ENCODE peak calls at places on chromosomes 7 and 10, in eight cellular contexts. W is B cell, H is astrocyte of the cerebellum, G is upper lobe of right lung, Q is tibial artery, J is sigmoid colon, O is AG04450, K is uterus. A is an unnamed sample.

GRCh38 chr7:2710256-2710655 is 22.3 kb downstream of the AMZ1 start:
- DNase-seq in W (peak), H (no peak), G (no peak), Q (no peak), J (no peak), O (no peak), K (no peak), A (peak)

GRCh38 chr10:76301950-76302349 is 870.5 kb downstream of the LRMDA start:
- DNase-seq in W (no peak), H (no peak), G (no peak), Q (no peak), J (no peak), O (no peak), K (no peak), A (no peak)

GRCh38 chr7:149855368-149856305 is 17.5 kb downstream of the ZNF862 start:
- DNase-seq in W (no peak), H (peak), G (no peak), Q (no peak), J (peak), O (no peak), K (no peak), A (no peak)

GRCh38 chr10:32929634-32930033 is 28.4 kb downstream of the ITGB1 start:
- DNase-seq in W (no peak), H (no peak), G (no peak), Q (no peak), J (no peak), O (no peak), K (no peak), A (no peak)

GRCh38 chr10:44281089-44281613 is 103.7 kb downstream of the CXCL12 start:
- DNase-seq in W (no peak), H (no peak), G (no peak), Q (peak), J (peak), O (no peak), K (peak), A (no peak)

GRCh38 chr10:120396228-120396627 is 60.8 kb upstream of the PLPP4 start:
- DNase-seq in W (no peak), H (no peak), G (no peak), Q (no peak), J (no peak), O (no peak), K (no peak), A (no peak)

GRCh38 chr7:44182827-44183226 is 6.4 kb downstream of the GCK start:
- DNase-seq in W (no peak), H (no peak), G (no peak), Q (no peak), J (no peak), O (no peak), K (no peak), A (no peak)

GRCh38 chr10:122154733-122155366 is 116.2 kb upstream of the BTBD16 start:
- DNase-seq in W (no peak), H (no peak), G (peak), Q (peak), J (peak), O (peak), K (peak), A (no peak)

GRCh38 chr10:85810674-85811073 is 555.9 kb downstream of the GRID1 start:
- DNase-seq in W (no peak), H (no peak), G (no peak), Q (no peak), J (no peak), O (no peak), K (no peak), A (no peak)

GRCh38 chr7:101817930-101818698 is 688 bp downstream of the CUX1 start:
- DNase-seq in W (no peak), H (no peak), G (no peak), Q (no peak), J (no peak), O (no peak), K (no peak), A (no peak)

GRCh38 chr10:62386401-62387320 is 12.5 kb downstream of the ZNF365 start:
- DNase-seq in W (no peak), H (no peak), G (no peak), Q (no peak), J (no peak), O (no peak), K (no peak), A (no peak)

GRCh38 chr10:110042181-110042580 is 34.4 kb downstream of the ADD3 start:
- DNase-seq in W (no peak), H (no peak), G (no peak), Q (no peak), J (no peak), O (no peak), K (no peak), A (no peak)

GRCh38 chr10:55892276-55892675 is 468.8 kb downstream of the ZWINT start:
- DNase-seq in W (no peak), H (no peak), G (no peak), Q (no peak), J (no peak), O (no peak), K (no peak), A (no peak)

GRCh38 chr7:47379629-47380324 is 202.1 kb downstream of the TNS3 start:
- DNase-seq in W (no peak), H (peak), G (peak), Q (peak), J (peak), O (peak), K (peak), A (no peak)

GRCh38 chr7:116403265-116403664 is 96.3 kb upstream of the CAV2 start:
- DNase-seq in W (no peak), H (no peak), G (no peak), Q (no peak), J (no peak), O (no peak), K (no peak), A (no peak)

GRCh38 chr7:102273749-102274712 is 12.6 kb upstream of the SH2B2 start:
- DNase-seq in W (no peak), H (no peak), G (no peak), Q (no peak), J (no peak), O (peak), K (no peak), A (no peak)

GRCh38 chr10:71978476-71978875 is 14.3 kb downstream of the CHST3 start:
- DNase-seq in W (no peak), H (no peak), G (no peak), Q (no peak), J (no peak), O (no peak), K (peak), A (no peak)

GRCh38 chr10:48708144-48708543 is 23.5 kb downstream of the WDFY4 start:
- DNase-seq in W (no peak), H (no peak), G (no peak), Q (no peak), J (no peak), O (no peak), K (no peak), A (no peak)

GRCh38 chr10:5159126-5159525 is 25.8 kb downstream of the AKR1C8 start:
- DNase-seq in W (no peak), H (no peak), G (no peak), Q (no peak), J (no peak), O (no peak), K (no peak), A (no peak)

GRCh38 chr7:139711991-139712753 is 65.6 kb downstream of the HIPK2 start:
- DNase-seq in W (no peak), H (no peak), G (no peak), Q (no peak), J (no peak), O (no peak), K (no peak), A (no peak)

GRCh38 chr10:104045151-104046089 is 40.3 kb downstream of the COL17A1 start:
- DNase-seq in W (no peak), H (peak), G (no peak), Q (no peak), J (no peak), O (peak), K (peak), A (peak)

GRCh38 chr10:119521443-119522204 is 20.9 kb downstream of the RGS10 start:
- DNase-seq in W (no peak), H (peak), G (no peak), Q (no peak), J (no peak), O (peak), K (no peak), A (no peak)

GRCh38 chr10:15335500-15335899 is 35.6 kb downstream of the FAM171A1 start:
- DNase-seq in W (no peak), H (no peak), G (no peak), Q (no peak), J (no peak), O (no peak), K (no peak), A (no peak)

GRCh38 chr10:5292196-5292735 is 72.5 kb upstream of the UCN3 start:
- DNase-seq in W (no peak), H (no peak), G (no peak), Q (no peak), J (no peak), O (no peak), K (no peak), A (no peak)

GRCh38 chr7:55150709-55151108 is 131.9 kb downstream of the EGFR start:
- DNase-seq in W (no peak), H (no peak), G (no peak), Q (no peak), J (no peak), O (no peak), K (no peak), A (no peak)

GRCh38 chr7:3722396-3722846 is 421.4 kb downstream of the SDK1 start:
- DNase-seq in W (peak), H (no peak), G (no peak), Q (no peak), J (no peak), O (no peak), K (no peak), A (no peak)

GRCh38 chr10:117134084-117135025 is 3.7 kb downstream of the VAX1 start:
- DNase-seq in W (peak), H (no peak), G (no peak), Q (no peak), J (no peak), O (no peak), K (no peak), A (peak)

GRCh38 chr7:40833541-40834234 is 698.9 kb downstream of the SUGCT start:
- DNase-seq in W (no peak), H (no peak), G (no peak), Q (no peak), J (no peak), O (no peak), K (no peak), A (no peak)

GRCh38 chr10:111990734-111991133 is 192.8 kb downstream of the GPAM start:
- DNase-seq in W (no peak), H (no peak), G (no peak), Q (no peak), J (no peak), O (no peak), K (no peak), A (no peak)

GRCh38 chr7:87316846-87317545 is 28.5 kb upstream of the CROT start:
- DNase-seq in W (no peak), H (peak), G (no peak), Q (no peak), J (no peak), O (peak), K (no peak), A (no peak)

GRCh38 chr10:73796766-73797165 is 11.4 kb downstream of the ZSWIM8 start:
- DNase-seq in W (no peak), H (no peak), G (peak), Q (no peak), J (peak), O (no peak), K (no peak), A (no peak)

GRCh38 chr10:133115453-133115842 is 27.7 kb downstream of the ADGRA1 start:
- DNase-seq in W (no peak), H (no peak), G (no peak), Q (no peak), J (no peak), O (no peak), K (no peak), A (no peak)

GRCh38 chr7:92669616-92670153 is 79.5 kb upstream of the FAM133B start:
- DNase-seq in W (no peak), H (no peak), G (no peak), Q (no peak), J (no peak), O (no peak), K (no peak), A (no peak)

GRCh38 chr10:90658791-90659190 is 199.0 kb downstream of the HTR7 start:
- DNase-seq in W (no peak), H (no peak), G (no peak), Q (no peak), J (no peak), O (no peak), K (no peak), A (no peak)
- TF ChIP-seq CTCF in W (no peak), H (peak), G (no peak), Q (no peak), J (no peak), O (peak), K (no peak), A (no peak)

GRCh38 chr10:28408237-28408777 is 105.4 kb upstream of the MPP7 start:
- DNase-seq in W (no peak), H (no peak), G (no peak), Q (no peak), J (no peak), O (no peak), K (no peak), A (no peak)

GRCh38 chr10:28411648-28412047 is 108.8 kb upstream of the MPP7 start:
- DNase-seq in W (no peak), H (no peak), G (no peak), Q (no peak), J (no peak), O (no peak), K (no peak), A (peak)

GRCh38 chr10:28411136-28411460 is 108.2 kb upstream of the MPP7 start:
- DNase-seq in W (no peak), H (no peak), G (no peak), Q (no peak), J (no peak), O (no peak), K (no peak), A (no peak)

DNA sequence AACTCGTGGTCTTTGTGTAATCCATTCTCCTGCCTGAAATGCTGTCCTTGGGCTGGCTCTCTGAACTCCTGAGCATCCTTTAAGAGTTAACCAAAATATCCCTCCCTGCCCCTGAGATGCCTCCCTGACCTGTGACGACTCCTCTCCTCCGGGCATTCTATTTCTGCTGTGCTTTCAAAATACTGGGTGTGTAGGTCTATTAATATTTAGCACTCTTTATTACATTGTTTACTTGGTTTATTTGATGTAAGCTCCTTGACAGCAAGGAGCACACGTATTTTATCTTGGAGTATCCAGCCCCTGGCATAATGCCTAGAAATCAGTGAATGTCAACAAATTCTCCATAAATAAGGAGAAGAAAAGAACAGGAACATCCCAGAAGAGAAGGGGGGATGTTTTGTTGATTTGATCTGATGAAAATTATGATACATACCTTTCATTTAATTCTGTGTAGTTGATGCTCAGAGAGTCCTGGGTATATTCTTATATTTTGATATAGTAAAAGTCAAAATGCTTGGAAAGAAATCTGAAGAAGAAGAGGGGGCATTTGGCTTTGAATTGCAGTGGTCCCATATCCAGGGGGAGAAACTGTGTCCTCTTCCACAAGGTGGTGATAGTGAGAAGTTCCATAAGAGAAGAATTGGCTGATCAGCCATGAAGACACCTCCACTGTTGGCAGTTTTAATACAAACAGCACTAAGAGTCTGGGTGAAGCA is 107.7 kb upstream of the MPP7 start:
- DNase-seq in W (no peak), H (no peak), G (no peak), Q (no peak), J (no peak), O (no peak), K (no peak), A (no peak)
- TF ChIP-seq CTCF in W (no peak), H (peak), G (no peak), Q (no peak), J (no peak), O (peak), K (no peak), A (no peak)

GRCh38 chr10:99430116-99430450 is 341 bp downstream of the GOT1 start:
- DNase-seq in W (no peak), H (no peak), G (no peak), Q (no peak), J (no peak), O (no peak), K (no peak), A (no peak)
- TF ChIP-seq CTCF in W (no peak), H (no peak), G (no peak), Q (no peak), J (no peak), O (no peak), K (no peak), A (no peak)

DNA sequence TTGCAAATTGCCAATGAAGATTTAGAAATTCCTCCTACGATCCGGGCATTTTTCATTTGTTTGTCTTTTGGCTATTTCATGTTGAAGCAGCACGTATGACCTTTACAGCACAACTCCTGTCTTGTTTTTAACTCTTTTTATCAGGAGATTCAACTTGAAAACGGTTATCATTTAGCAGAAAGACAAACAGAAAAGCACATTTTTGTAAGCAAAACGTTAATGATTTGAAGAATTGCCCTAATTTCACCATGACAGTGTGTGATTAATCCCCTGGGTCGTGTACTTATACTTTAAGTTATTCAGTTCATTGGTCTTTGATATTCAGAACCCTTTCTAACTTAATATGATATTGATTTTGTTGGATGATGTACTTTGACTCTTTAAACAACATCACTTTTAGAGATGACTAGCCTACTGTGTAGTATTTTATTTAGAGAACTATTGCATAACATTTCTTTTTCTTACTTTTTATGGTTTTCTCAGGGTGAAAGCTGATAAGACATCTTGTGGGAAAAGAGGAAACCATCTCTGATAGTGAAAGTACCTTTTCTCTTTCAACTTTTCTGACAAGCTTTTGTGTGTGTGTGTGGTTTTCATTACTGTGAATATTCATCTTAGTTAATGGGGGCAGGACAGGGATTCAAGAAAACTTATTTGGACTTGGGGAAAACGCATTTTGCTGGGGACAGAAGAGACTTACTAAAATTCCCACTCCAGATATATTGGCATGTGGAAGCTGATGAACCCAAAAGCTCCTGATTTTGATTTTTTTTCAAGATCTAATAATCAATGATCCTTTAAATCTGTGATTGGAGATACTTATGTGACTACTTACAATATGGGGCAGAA is 8.1 kb downstream of the HHEX start:
- DNase-seq in W (peak), H (no peak), G (no peak), Q (no peak), J (no peak), O (no peak), K (no peak), A (peak)
- TF ChIP-seq CTCF in W (no peak), H (no peak), G (no peak), Q (no peak), J (no peak), O (no peak), K (no peak), A (no peak)

GRCh38 chr10:124745678-124746077 is 1.5 kb upstream of the FAM53B start:
- DNase-seq in W (peak), H (peak), G (no peak), Q (no peak), J (no peak), O (no peak), K (no peak), A (no peak)
- TF ChIP-seq CTCF in W (peak), H (peak), G (peak), Q (no peak), J (no peak), O (peak), K (no peak), A (no peak)

GRCh38 chr7:1290262-1291039 is 57.8 kb downstream of the UNCX start:
- DNase-seq in W (no peak), H (no peak), G (no peak), Q (no peak), J (no peak), O (no peak), K (no peak), A (no peak)
- TF ChIP-seq CTCF in W (no peak), H (peak), G (no peak), Q (no peak), J (no peak), O (peak), K (no peak), A (no peak)

A was measured in GM20000.